ENCODE peak calls at places on chromosomes 2 and 18, in six cellular contexts. Q is CD4-positive, alpha-beta T cell; E is right cardiac atrium; M is Peyer's patch; X is PC-9; L is naive thymus-derived CD4-positive, alpha-beta T cell. A is an unnamed sample.

GRCh38 chr2:196718796-196719564 is 79.5 kb downstream of the CCDC150 start:
- DNase-seq in Q (no peak), E (no peak), M (peak), X (no peak), L (no peak), A (no peak)

GRCh38 chr2:44342854-44343253 is 18.4 kb downstream of the PREPL start:
- DNase-seq in Q (no peak), E (no peak), M (no peak), X (no peak), L (peak), A (no peak)

GRCh38 chr2:144524190-144524957 is 4.5 kb upstream of the ZEB2 start:
- DNase-seq in Q (no peak), E (peak), M (peak), X (no peak), L (no peak), A (no peak)

GRCh38 chr2:40287201-40287600 is 164.7 kb downstream of the SLC8A1 start:
- DNase-seq in Q (no peak), E (no peak), M (no peak), X (no peak), L (no peak), A (no peak)

GRCh38 chr2:85175369-85176299 is 42.4 kb downstream of the TCF7L1 start:
- DNase-seq in Q (no peak), E (peak), M (no peak), X (no peak), L (no peak), A (no peak)

GRCh38 chr2:161905389-161906046 is 168.5 kb downstream of the DPP4 start:
- DNase-seq in Q (no peak), E (no peak), M (no peak), X (no peak), L (no peak), A (no peak)

GRCh38 chr18:623760-624620 is 27.2 kb downstream of the CLUL1 start:
- DNase-seq in Q (peak), E (peak), M (peak), X (peak), L (peak), A (peak)

GRCh38 chr2:127678991-127679390 is 3.7 kb upstream of the LIMS2 start:
- DNase-seq in Q (no peak), E (no peak), M (no peak), X (no peak), L (no peak), A (no peak)

GRCh38 chr2:191280834-191281756 is 35.9 kb downstream of the MYO1B start:
- DNase-seq in Q (no peak), E (no peak), M (no peak), X (no peak), L (no peak), A (no peak)

GRCh38 chr18:24559474-24560018 is 99.1 kb downstream of the HRH4 start:
- DNase-seq in Q (no peak), E (no peak), M (no peak), X (no peak), L (no peak), A (no peak)

GRCh38 chr2:177264209-177264538 is 353 bp downstream of the NFE2L2 start:
- DNase-seq in Q (no peak), E (no peak), M (no peak), X (peak), L (no peak), A (peak)

GRCh38 chr2:239502430-239503221 is 101.8 kb upstream of the HDAC4 start:
- DNase-seq in Q (no peak), E (no peak), M (no peak), X (no peak), L (no peak), A (no peak)

GRCh38 chr2:7598402-7598801 is 681.2 kb downstream of the RNF144A start:
- DNase-seq in Q (no peak), E (no peak), M (no peak), X (no peak), L (no peak), A (no peak)

GRCh38 chr2:26768759-26769500 is 4.8 kb downstream of the SLC35F6 start:
- DNase-seq in Q (no peak), E (peak), M (peak), X (peak), L (no peak), A (peak)

GRCh38 chr18:8705941-8706544 is 687 bp downstream of the MTCL1 start:
- DNase-seq in Q (no peak), E (peak), M (no peak), X (peak), L (peak), A (no peak)

GRCh38 chr2:199278099-199278498 is 179.6 kb downstream of the SATB2 start:
- DNase-seq in Q (no peak), E (no peak), M (no peak), X (peak), L (no peak), A (no peak)

GRCh38 chr2:113012436-113013335 is 7.4 kb downstream of the IL36A start:
- DNase-seq in Q (no peak), E (no peak), M (no peak), X (peak), L (no peak), A (no peak)

GRCh38 chr2:16319425-16320245 is 346.0 kb downstream of the CYRIA start:
- DNase-seq in Q (no peak), E (no peak), M (no peak), X (no peak), L (no peak), A (no peak)

GRCh38 chr2:16317211-16317830 is 348.3 kb downstream of the CYRIA start:
- DNase-seq in Q (no peak), E (no peak), M (no peak), X (no peak), L (no peak), A (no peak)

GRCh38 chr2:16318474-16319195 is 347.0 kb downstream of the CYRIA start:
- DNase-seq in Q (no peak), E (no peak), M (no peak), X (no peak), L (no peak), A (no peak)

GRCh38 chr2:16316456-16317210 is 349.0 kb downstream of the CYRIA start:
- DNase-seq in Q (no peak), E (no peak), M (no peak), X (no peak), L (no peak), A (no peak)

DNA sequence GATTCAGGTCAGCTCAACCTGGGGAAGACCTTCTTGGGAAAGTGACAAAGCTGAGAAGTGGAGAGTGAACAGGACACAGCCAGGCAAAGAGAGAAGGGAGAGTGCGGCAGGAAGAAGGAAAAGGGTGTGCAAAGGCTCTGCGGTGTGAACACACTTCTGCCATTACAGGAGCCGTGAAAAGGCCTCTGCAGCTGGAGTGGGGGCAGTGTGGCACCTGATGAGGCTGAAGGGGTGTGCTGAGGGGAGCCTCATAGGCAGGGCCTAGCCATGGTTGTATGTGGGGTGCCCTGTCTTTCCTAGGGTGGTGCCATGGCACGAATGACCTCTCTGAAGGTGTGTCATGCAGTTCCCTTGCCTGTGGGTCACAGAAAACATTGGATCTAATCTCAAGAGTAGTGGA is 347.6 kb downstream of the CYRIA start:
- DNase-seq in Q (no peak), E (no peak), M (no peak), X (no peak), L (no peak), A (no peak)
- H3K27ac ChIP-seq in Q (no peak), E (no peak), M (no peak), X (no peak), L (no peak), A (no peak)

GRCh38 chr2:156340377-156340776 is 7.9 kb upstream of the NR4A2 start:
- DNase-seq in Q (no peak), E (no peak), M (no peak), X (no peak), L (no peak), A (no peak)

GRCh38 chr2:156340818-156341481 is 8.4 kb upstream of the NR4A2 start:
- DNase-seq in Q (no peak), E (no peak), M (peak), X (no peak), L (no peak), A (no peak)

GRCh38 chr2:156339866-156340265 is 7.3 kb upstream of the NR4A2 start:
- DNase-seq in Q (no peak), E (no peak), M (no peak), X (no peak), L (no peak), A (no peak)

GRCh38 chr2:156339110-156339847 is 6.8 kb upstream of the NR4A2 start:
- DNase-seq in Q (no peak), E (no peak), M (no peak), X (no peak), L (no peak), A (no peak)

GRCh38 chr2:156338578-156338977 is 6.1 kb upstream of the NR4A2 start:
- DNase-seq in Q (no peak), E (no peak), M (no peak), X (no peak), L (no peak), A (no peak)
- H3K27ac ChIP-seq in Q (no peak), E (no peak), M (no peak), X (no peak), L (no peak), A (peak)

GRCh38 chr2:231124833-231125232 is at the start of gene HTR2B:
- DNase-seq in Q (no peak), E (no peak), M (no peak), X (no peak), L (peak), A (no peak)

GRCh38 chr2:231127480-231127879 is 2.6 kb upstream of the HTR2B start:
- DNase-seq in Q (no peak), E (no peak), M (no peak), X (no peak), L (no peak), A (no peak)

GRCh38 chr2:231126123-231126522 is 1.3 kb upstream of the HTR2B start:
- DNase-seq in Q (no peak), E (no peak), M (no peak), X (no peak), L (no peak), A (no peak)

GRCh38 chr2:231123362-231123898 is 1.4 kb downstream of the HTR2B start:
- DNase-seq in Q (no peak), E (no peak), M (no peak), X (no peak), L (no peak), A (no peak)

GRCh38 chr2:231125272-231125671 is 430 bp upstream of the HTR2B start:
- DNase-seq in Q (no peak), E (no peak), M (no peak), X (no peak), L (no peak), A (no peak)
- H3K27ac ChIP-seq in Q (no peak), E (no peak), M (no peak), X (peak), L (no peak), A (no peak)

GRCh38 chr2:69521747-69522146 is 84.5 kb upstream of the NFU1 start:
- DNase-seq in Q (no peak), E (no peak), M (no peak), X (no peak), L (no peak), A (no peak)

GRCh38 chr2:69514836-69515235 is 77.6 kb upstream of the NFU1 start:
- DNase-seq in Q (no peak), E (no peak), M (no peak), X (no peak), L (no peak), A (no peak)

GRCh38 chr2:69514406-69514805 is 77.2 kb upstream of the NFU1 start:
- DNase-seq in Q (no peak), E (peak), M (no peak), X (no peak), L (no peak), A (peak)

GRCh38 chr2:69518836-69519235 is 81.6 kb upstream of the NFU1 start:
- DNase-seq in Q (no peak), E (peak), M (peak), X (peak), L (no peak), A (no peak)

GRCh38 chr2:69517410-69517809 is 80.2 kb upstream of the NFU1 start:
- DNase-seq in Q (no peak), E (no peak), M (no peak), X (no peak), L (no peak), A (no peak)
- H3K27ac ChIP-seq in Q (no peak), E (no peak), M (no peak), X (no peak), L (no peak), A (no peak)

DNA sequence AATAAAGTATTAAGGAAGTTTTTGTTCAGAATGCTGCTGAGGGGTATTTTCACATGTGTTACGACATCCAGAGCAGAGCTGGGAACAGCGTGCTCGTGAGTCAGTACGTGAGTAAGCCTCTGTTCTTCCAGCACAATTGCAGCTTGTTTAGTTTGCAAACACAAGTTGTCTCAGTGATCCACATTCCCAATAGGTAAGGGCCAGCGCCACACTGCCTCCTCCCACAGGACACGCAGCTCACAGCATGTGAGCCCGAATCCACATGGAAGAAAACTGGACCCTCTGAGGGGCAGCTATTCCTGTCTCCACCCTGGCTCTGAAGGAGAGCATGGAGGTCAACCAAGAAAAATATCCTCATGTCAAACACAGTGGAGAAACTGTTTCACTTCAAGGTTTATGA is 173.9 kb upstream of the PID1 start:
- DNase-seq in Q (no peak), E (peak), M (peak), X (peak), L (no peak), A (peak)
- H3K27ac ChIP-seq in Q (no peak), E (peak), M (no peak), X (peak), L (no peak), A (peak)

DNA sequence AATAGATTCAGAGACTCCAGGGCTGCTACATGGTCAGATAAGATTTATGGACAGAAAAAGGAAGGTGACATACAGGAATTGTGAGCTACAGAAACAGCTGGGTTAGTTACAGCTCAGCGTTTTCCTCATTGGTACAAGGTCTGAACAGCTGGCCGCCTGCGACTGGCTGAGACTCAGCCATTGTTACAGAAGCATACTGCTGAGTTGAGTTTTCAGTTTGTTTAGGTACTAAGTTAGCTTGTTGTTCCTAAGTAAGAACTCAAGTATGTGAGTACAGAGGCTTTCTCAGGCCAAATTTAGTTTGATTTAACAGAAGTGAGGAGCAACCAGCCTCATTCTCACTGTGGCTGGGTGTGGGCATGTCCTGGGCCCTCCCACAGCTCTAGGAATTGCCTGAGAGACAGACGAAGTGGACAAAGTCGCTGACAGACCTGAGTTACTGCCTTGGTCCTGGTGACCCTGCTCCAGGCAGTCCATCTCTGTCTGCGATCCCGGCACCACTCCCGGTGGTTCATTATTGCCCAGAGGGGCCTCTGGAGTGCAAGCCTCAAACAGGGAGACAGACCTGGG is 27.8 kb upstream of the RHOB start:
- DNase-seq in Q (no peak), E (peak), M (no peak), X (no peak), L (no peak), A (no peak)
- H3K27ac ChIP-seq in Q (no peak), E (no peak), M (peak), X (no peak), L (no peak), A (peak)

GRCh38 chr18:10930078-10930477 is 219.3 kb downstream of the PIEZO2 start:
- DNase-seq in Q (no peak), E (no peak), M (no peak), X (no peak), L (no peak), A (no peak)

GRCh38 chr18:10927980-10928605 is 221.3 kb downstream of the PIEZO2 start:
- DNase-seq in Q (no peak), E (no peak), M (no peak), X (no peak), L (no peak), A (no peak)

GRCh38 chr18:10926565-10927194 is 222.7 kb downstream of the PIEZO2 start:
- DNase-seq in Q (no peak), E (no peak), M (no peak), X (no peak), L (no peak), A (no peak)

GRCh38 chr18:10927290-10927979 is 221.9 kb downstream of the PIEZO2 start:
- DNase-seq in Q (no peak), E (peak), M (no peak), X (no peak), L (no peak), A (no peak)

GRCh38 chr18:10928971-10929373 is 220.4 kb downstream of the PIEZO2 start:
- DNase-seq in Q (no peak), E (no peak), M (no peak), X (no peak), L (no peak), A (no peak)
- H3K27ac ChIP-seq in Q (no peak), E (no peak), M (no peak), X (no peak), L (no peak), A (no peak)

DNA sequence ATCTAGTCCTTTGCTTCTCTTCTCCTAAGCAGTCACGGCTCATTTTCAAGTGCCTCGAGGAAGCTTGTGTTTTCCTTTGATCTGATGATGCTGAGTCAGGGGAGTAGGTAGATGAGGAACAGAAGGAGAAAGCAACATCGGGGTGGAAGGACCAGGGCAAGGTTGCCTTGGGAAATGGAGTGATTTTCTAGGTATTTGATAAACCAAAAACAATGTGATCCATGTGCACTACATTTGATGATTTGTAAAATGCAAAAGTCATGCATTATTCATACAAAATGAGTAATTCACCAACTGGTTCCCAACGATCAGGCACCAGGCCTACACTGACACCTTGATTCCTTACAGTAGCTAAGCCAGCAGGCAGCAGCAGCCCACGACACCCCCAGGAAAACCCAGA is 205.3 kb downstream of the ANAPC1 start:
- DNase-seq in Q (no peak), E (no peak), M (no peak), X (no peak), L (no peak), A (no peak)
- H3K27ac ChIP-seq in Q (no peak), E (no peak), M (no peak), X (no peak), L (no peak), A (no peak)

GRCh38 chr2:109638807-109639206 is 24.6 kb downstream of the SOWAHC start:
- DNase-seq in Q (no peak), E (no peak), M (no peak), X (no peak), L (no peak), A (no peak)
- H3K27ac ChIP-seq in Q (no peak), E (no peak), M (no peak), X (peak), L (no peak), A (no peak)